ENCODE peak calls at places on chromosomes 4 and X, in eight cellular contexts. N is gastrocnemius medialis, O is GM12878, A is transverse colon, Y is A549, U is vagina, M is uterus, W is tibial nerve. K is an unnamed sample.

GRCh38 chr4:27084685-27085356 is 224.2 kb downstream of the STIM2 start:
- DNase-seq in M (peak), O (no peak), Y (peak), U (no peak), N (no peak), W (no peak), A (peak), K (peak)

GRCh38 chr4:6225469-6225868 is 25.1 kb upstream of the JAKMIP1 start:
- DNase-seq in Y (no peak), A (no peak), M (no peak), W (no peak), O (no peak), U (no peak), N (no peak), K (no peak)

GRCh38 chrX:21770631-21771321 is 12.9 kb upstream of the SMPX start:
- DNase-seq in M (no peak), W (no peak), U (no peak), A (no peak), N (no peak), O (no peak), Y (no peak), K (no peak)

GRCh38 chrX:123080065-123080464 is 104.0 kb upstream of the GRIA3 start:
- DNase-seq in N (no peak), O (no peak), Y (no peak), W (no peak), U (no peak), M (no peak), A (no peak), K (no peak)

GRCh38 chrX:96474357-96475125 is 210.1 kb upstream of the DIAPH2 start:
- DNase-seq in Y (no peak), N (no peak), W (no peak), U (no peak), O (no peak), M (no peak), A (no peak), K (no peak)

GRCh38 chr4:7647932-7648812 is 213.4 kb upstream of the PSAPL1 start:
- DNase-seq in N (peak), U (no peak), A (no peak), O (no peak), W (no peak), Y (no peak), M (no peak), K (no peak)

GRCh38 chr4:106238819-106239420 is 77.1 kb downstream of the TBCK start:
- DNase-seq in N (no peak), M (no peak), Y (peak), U (no peak), O (no peak), A (no peak), W (no peak), K (no peak)

GRCh38 chr4:176277162-176277904 is 8.3 kb upstream of the ASB5 start:
- DNase-seq in W (no peak), O (no peak), Y (peak), A (peak), U (no peak), M (peak), N (peak), K (peak)

GRCh38 chr4:121380448-121381147 is at the start of gene QRFPR:
- DNase-seq in W (no peak), O (no peak), Y (no peak), M (no peak), U (no peak), A (no peak), N (no peak), K (peak)

GRCh38 chr4:147723316-147723715 is 8.6 kb upstream of the ARHGAP10 start:
- DNase-seq in U (no peak), Y (no peak), M (peak), O (no peak), A (no peak), N (peak), W (no peak), K (no peak)

GRCh38 chr4:5738061-5738460 is 27.1 kb downstream of the EVC start:
- DNase-seq in N (no peak), A (no peak), M (no peak), Y (no peak), O (no peak), U (no peak), W (no peak), K (no peak)

GRCh38 chr4:93730760-93731159 is 97.8 kb upstream of the ATOH1 start:
- DNase-seq in Y (no peak), O (no peak), M (no peak), W (no peak), A (no peak), N (peak), U (no peak), K (peak)

GRCh38 chr4:95637047-95637600 is 88.4 kb upstream of the UNC5C start:
- DNase-seq in W (no peak), U (no peak), N (no peak), O (no peak), M (no peak), Y (peak), A (no peak), K (no peak)

GRCh38 chr4:20844311-20844710 is 144.1 kb downstream of the PACRGL start:
- DNase-seq in O (no peak), Y (no peak), W (no peak), N (no peak), M (no peak), A (no peak), U (no peak), K (no peak)

GRCh38 chrX:109843963-109844751 is 111.1 kb upstream of the ACSL4 start:
- DNase-seq in N (peak), W (no peak), A (no peak), U (no peak), Y (no peak), O (no peak), M (no peak), K (peak)

GRCh38 chr4:121582296-121582695 is 114.5 kb downstream of the ANXA5 start:
- DNase-seq in M (no peak), O (no peak), U (no peak), W (no peak), Y (no peak), A (no peak), N (no peak), K (no peak)

GRCh38 chr4:188178276-188178675 is 39.0 kb downstream of the TRIML1 start:
- DNase-seq in Y (peak), O (no peak), W (no peak), A (no peak), N (no peak), U (no peak), M (no peak), K (no peak)

DNA sequence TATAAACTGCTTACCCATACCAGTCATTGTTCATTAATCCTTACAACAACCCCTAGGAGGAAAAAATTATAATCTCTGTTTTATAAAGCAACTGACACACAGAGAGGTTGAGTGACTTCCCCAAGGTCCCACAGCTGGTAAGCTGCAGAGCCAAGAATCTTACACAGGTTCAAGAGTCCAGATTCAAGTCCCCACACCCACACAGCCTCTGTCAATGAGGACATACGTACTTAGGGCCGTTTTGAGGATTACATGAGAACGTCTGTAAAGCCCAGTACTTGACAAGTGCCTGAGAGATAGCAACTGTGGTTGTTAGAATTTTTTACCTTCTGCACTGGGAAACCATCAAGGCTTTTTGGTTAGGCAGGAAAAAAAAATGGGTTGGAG is 556 bp upstream of the SLC25A43 start:
- DNase-seq in W (no peak), M (no peak), Y (no peak), A (peak), O (no peak), N (no peak), U (no peak), K (no peak)
- H3K4me3 ChIP-seq in W (peak), M (peak), Y (peak), A (no peak), O (peak), N (peak), U (peak), K (peak)

GRCh38 chr4:153593166-153593565 is 90.9 kb upstream of the TLR2 start:
- DNase-seq in Y (no peak), N (no peak), U (no peak), A (no peak), W (no peak), M (no peak), O (no peak), K (no peak)
- H3K27ac ChIP-seq in Y (no peak), N (peak), U (no peak), A (no peak), W (no peak), M (no peak), O (no peak), K (no peak)

DNA sequence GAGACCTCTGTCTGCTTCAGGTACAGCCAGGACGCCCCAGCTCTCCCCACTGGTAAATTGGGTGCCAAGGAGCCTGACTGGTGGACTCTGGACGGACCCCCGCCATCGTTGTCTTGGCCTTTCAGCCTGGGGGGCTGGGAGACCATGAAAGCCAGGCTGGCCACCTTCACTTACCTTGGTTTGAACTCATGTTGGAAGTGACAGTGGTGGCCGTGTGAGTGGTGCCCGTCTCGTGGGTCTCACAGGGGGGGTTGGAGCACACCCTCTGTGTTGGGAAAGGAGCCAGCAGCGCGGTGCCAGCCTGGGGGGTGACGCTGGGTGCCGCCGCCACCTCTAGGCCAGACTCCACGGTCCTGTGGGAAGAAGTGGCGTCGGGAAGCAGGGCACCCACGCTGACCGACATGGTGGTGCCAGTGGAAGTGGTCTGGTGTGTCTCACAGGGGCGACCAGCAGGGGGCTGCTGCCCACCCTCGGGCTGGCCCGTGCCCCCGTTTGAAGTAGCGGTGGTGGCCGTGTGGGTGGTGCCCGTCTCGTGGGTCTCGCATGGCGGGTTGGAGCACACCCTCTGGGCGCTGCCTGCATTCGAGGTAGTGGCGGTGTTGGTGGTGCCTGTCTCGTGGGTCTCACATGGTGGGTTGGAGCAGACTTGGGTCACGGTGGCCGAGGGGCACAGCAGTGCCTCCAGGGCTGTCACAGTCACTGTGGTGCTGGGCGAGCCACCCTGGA is 9.6 kb upstream of the RENBP start:
- DNase-seq in O (no peak), N (no peak), W (no peak), U (no peak), M (no peak), A (no peak), Y (no peak), K (no peak)
- TF ChIP-seq POLR2A in O (no peak), N (no peak), W (no peak), U (no peak), M (no peak), A (no peak), Y (no peak), K (no peak)

GRCh38 chr4:112297495-112297894 is 326 bp downstream of the ALPK1 start:
- DNase-seq in W (no peak), U (no peak), N (no peak), O (no peak), M (no peak), Y (no peak), A (no peak), K (no peak)
- H3K4me3 ChIP-seq in W (peak), U (peak), N (peak), O (peak), M (peak), Y (peak), A (peak), K (no peak)

GRCh38 chr4:118755438-118756226 is 70.4 kb downstream of the METTL14 start:
- DNase-seq in A (no peak), Y (no peak), U (no peak), M (no peak), O (no peak), N (no peak), W (no peak), K (no peak)
- H3K27ac ChIP-seq in A (peak), Y (no peak), U (peak), M (peak), O (no peak), N (peak), W (peak), K (peak)

DNA sequence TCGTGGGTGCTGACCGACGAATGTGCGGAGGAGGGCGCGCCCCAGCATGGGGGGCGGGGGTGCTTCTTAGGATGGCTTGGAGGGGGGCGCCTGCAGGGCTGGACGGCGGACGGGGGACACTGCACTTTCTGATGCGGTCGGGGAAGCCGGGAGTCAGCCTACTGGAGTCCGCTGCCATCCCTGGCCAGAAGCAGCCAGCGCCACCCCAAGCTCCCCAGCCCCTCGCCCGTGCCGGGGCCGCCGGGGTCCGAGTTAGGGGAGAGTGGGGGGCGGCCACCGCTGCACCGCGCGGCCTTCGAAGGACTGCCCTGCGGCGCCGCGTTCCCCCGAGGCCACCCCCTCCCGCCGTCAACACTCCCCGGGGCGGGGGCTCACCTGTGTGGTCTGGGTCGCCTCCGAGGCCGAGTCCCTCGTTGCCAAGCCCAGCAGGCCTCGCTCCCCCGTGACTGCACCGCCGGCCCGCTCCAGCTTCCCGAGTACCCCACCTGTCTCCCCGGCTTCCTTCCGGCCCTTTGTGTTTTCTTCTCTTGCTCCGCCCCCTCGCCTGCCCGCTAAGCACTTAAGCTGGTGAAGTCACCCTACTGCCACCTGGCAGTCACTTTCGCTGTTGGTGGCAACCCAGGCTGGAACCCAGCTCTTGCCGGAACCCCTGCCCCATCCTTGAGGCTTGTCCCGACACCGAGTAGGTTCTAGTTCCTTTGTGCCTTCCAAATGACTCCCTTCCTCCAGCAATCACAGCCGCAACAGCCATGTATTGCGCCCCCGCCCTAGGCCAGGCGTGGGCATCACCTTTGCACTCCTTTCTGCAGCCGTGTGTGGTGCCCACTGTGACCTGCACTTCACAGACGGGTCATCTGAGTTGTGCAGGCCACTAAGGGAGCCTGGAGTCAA is at the start of gene OCIAD2:
- DNase-seq in Y (peak), U (no peak), A (peak), N (no peak), M (peak), O (peak), W (no peak), K (peak)
- TF ChIP-seq POLR2A in Y (peak), U (no peak), A (peak), N (no peak), M (peak), O (peak), W (no peak), K (no peak)

GRCh38 chr4:169266661-169267060 is 4.1 kb downstream of the SH3RF1 start:
- DNase-seq in W (no peak), A (no peak), M (no peak), N (no peak), O (no peak), Y (no peak), U (no peak), K (no peak)

GRCh38 chr4:169263791-169264392 is 6.9 kb downstream of the SH3RF1 start:
- DNase-seq in O (no peak), U (no peak), N (no peak), W (no peak), M (no peak), Y (no peak), A (peak), K (peak)

GRCh38 chr4:169267070-169267469 is 3.7 kb downstream of the SH3RF1 start:
- DNase-seq in M (no peak), Y (no peak), W (no peak), A (no peak), O (no peak), U (no peak), N (no peak), K (no peak)

GRCh38 chr4:169268951-169269781 is 1.6 kb downstream of the SH3RF1 start:
- DNase-seq in M (no peak), W (no peak), Y (no peak), U (no peak), A (peak), N (no peak), O (no peak), K (no peak)

DNA sequence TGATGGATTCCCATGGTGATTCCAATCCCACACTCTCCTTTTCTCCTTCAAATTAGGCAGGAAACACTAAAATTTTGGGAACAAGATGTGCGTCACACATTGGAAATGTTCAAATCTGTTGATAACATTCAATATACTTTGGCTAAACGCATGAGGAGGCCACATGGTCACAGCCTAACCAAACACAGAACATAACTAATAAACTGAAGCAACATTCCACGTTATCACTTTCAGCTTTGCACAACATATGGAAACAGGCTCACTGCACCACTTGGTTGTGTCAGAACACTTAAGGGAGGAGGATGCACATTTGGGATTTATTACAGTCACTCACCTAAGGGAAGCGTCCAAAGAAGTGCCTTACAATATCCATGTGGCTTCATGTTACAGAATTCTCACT is 4.7 kb downstream of the SH3RF1 start:
- DNase-seq in O (no peak), U (no peak), N (no peak), W (no peak), A (no peak), M (no peak), Y (no peak), K (no peak)
- H3K4me3 ChIP-seq in O (peak), U (no peak), N (no peak), W (no peak), A (no peak), M (no peak), Y (no peak), K (no peak)

DNA sequence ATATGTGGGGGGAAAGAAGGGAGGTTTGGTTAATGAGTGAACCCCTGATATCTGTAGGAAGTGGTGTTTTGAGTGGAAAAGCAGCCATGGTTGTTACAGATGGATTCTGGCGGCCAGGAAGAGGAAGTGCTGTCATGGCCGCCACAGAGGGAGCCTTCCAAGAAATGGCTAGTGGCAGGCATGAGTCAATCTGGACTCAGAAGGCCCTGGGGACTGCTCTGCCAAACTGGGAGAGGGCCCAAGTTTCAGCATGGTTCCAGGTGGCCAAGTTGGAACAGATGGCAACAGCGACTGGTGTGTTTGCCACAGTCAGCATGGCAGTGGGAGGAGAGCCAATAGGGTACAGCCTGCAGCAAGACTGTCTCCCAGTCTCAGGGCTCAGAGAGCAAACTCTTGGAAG is 32.5 kb downstream of the ETDB start:
- DNase-seq in O (no peak), N (peak), W (no peak), U (no peak), A (no peak), M (no peak), Y (no peak), K (no peak)
- H3K27ac ChIP-seq in O (no peak), N (no peak), W (no peak), U (no peak), A (no peak), M (no peak), Y (no peak), K (no peak)